ENCODE peak calls at places on chromosomes 13 and 19, in ten cellular contexts. K is progenitor cell of endocrine pancreas; N is ELF-1; A is cardiac muscle cell; Y is NCI-H2171; C is hypothalamus; O is activated naive CD8-positive, alpha-beta T cell treated with anti-CD3 and anti-CD28 coated beads, Interleukin-2, amount 50 U/mL, for 24 hours; B is NCI-H146; G is C1 segment of cervical spinal cord; Q is stimulated activated CD4-positive, alpha-beta T cell treated with anti-CD3 and anti-CD28 coated beads, Interleukin-2, amount 100 ng/mL, for 24 hours. E is an unnamed sample.

GRCh38 chr13:39836038-39836437 is 180.6 kb downstream of the COG6 start:
- DNase-seq in Q (no peak), G (no peak), B (no peak), Y (no peak), A (no peak), O (no peak), N (no peak), C (no peak), K (no peak), E (no peak)

GRCh38 chr19:40716031-40716654 is 543 bp downstream of the COQ8B start:
- DNase-seq in O (peak), Q (peak), A (no peak), C (no peak), G (no peak), K (no peak), Y (peak), N (no peak), B (peak), E (no peak)

GRCh38 chr19:39997595-39998216 is 846 bp downstream of the ZNF546 start:
- DNase-seq in Q (no peak), B (no peak), A (peak), O (peak), K (no peak), N (no peak), C (no peak), Y (no peak), G (no peak), E (no peak)

GRCh38 chr19:36604656-36605100 is 435 bp upstream of the ZNF382 start:
- DNase-seq in B (no peak), K (peak), O (peak), C (peak), N (no peak), A (peak), Q (peak), G (peak), Y (peak), E (peak)

GRCh38 chr13:88979465-88980180 is 1308.5 kb downstream of the SLITRK5 start:
- DNase-seq in G (no peak), B (peak), Y (no peak), A (peak), O (no peak), N (no peak), Q (peak), C (no peak), K (no peak), E (peak)

GRCh38 chr19:23522431-23522830 is 127.2 kb upstream of the ZNF91 start:
- DNase-seq in K (no peak), Q (no peak), C (no peak), G (no peak), O (no peak), A (no peak), N (no peak), B (no peak), Y (no peak), E (no peak)

GRCh38 chr19:14006766-14007562 is 844 bp upstream of the RFX1 start:
- DNase-seq in A (no peak), N (no peak), Y (peak), C (no peak), B (peak), O (peak), G (no peak), Q (peak), K (peak), E (no peak)

GRCh38 chr13:39385621-39386231 is 217.3 kb downstream of the LHFPL6 start:
- DNase-seq in N (peak), Y (no peak), O (no peak), A (peak), C (no peak), B (peak), G (no peak), K (no peak), Q (no peak), E (peak)

GRCh38 chr13:94301487-94301886 is 178.0 kb downstream of the DCT start:
- DNase-seq in Y (no peak), N (no peak), A (no peak), Q (no peak), O (no peak), B (no peak), C (no peak), K (no peak), G (no peak), E (no peak)

E was measured in pons.